ENCODE peak calls at places on chromosome 1, in four cellular contexts. One of them, this sample, is unnamed.

GRCh38 chr1:233609926-233610325 is 4.0 kb upstream of the KCNK1 start:
- DNase-seq in SK-N-DZ: no peak
- DNase-seq in fibroblast of mammary gland: no peak
- DNase-seq in AML-193: no peak
- DNase-seq in this sample: no peak

GRCh38 chr1:202018476-202019234 is 8.3 kb downstream of the ELF3 start:
- DNase-seq in SK-N-DZ: no peak
- DNase-seq in fibroblast of mammary gland: no peak
- DNase-seq in AML-193: no peak
- DNase-seq in this sample: no peak

GRCh38 chr1:172487550-172487949 is 43.7 kb upstream of the PIGC start:
- DNase-seq in SK-N-DZ: no peak
- DNase-seq in fibroblast of mammary gland: no peak
- DNase-seq in AML-193: no peak
- DNase-seq in this sample: no peak

GRCh38 chr1:212477680-212478466 is 45.2 kb downstream of the NENF start:
- DNase-seq in SK-N-DZ: no peak
- DNase-seq in fibroblast of mammary gland: no peak
- DNase-seq in AML-193: no peak
- DNase-seq in this sample: no peak

GRCh38 chr1:180928272-180929230 is 15.9 kb downstream of the KIAA1614 start:
- DNase-seq in SK-N-DZ: peak; percentile 61
- DNase-seq in fibroblast of mammary gland: no peak
- DNase-seq in AML-193: no peak
- DNase-seq in this sample: no peak

GRCh38 chr1:19460535-19461351 is 24.6 kb downstream of the CAPZB start:
- DNase-seq in SK-N-DZ: no peak
- DNase-seq in fibroblast of mammary gland: peak; percentile 45
- DNase-seq in AML-193: no peak
- DNase-seq in this sample: no peak

GRCh38 chr1:156574039-156574633 is 1.8 kb upstream of the IQGAP3 start:
- DNase-seq in SK-N-DZ: no peak
- DNase-seq in fibroblast of mammary gland: no peak
- DNase-seq in AML-193: no peak
- DNase-seq in this sample: no peak

GRCh38 chr1:15579683-15580047 is 5.2 kb downstream of the AGMAT start:
- DNase-seq in SK-N-DZ: no peak
- DNase-seq in fibroblast of mammary gland: no peak
- DNase-seq in AML-193: no peak
- DNase-seq in this sample: no peak

GRCh38 chr1:2886631-2887030 is 85.1 kb upstream of the TTC34 start:
- DNase-seq in SK-N-DZ: no peak
- DNase-seq in fibroblast of mammary gland: no peak
- DNase-seq in AML-193: no peak
- DNase-seq in this sample: no peak

GRCh38 chr1:86976664-86977063 is 62.2 kb downstream of the HS2ST1 start:
- DNase-seq in SK-N-DZ: no peak
- DNase-seq in fibroblast of mammary gland: no peak
- DNase-seq in AML-193: no peak
- DNase-seq in this sample: no peak

GRCh38 chr1:15739745-15740144 is 2.6 kb upstream of the TMEM82 start:
- DNase-seq in SK-N-DZ: no peak
- DNase-seq in fibroblast of mammary gland: no peak
- DNase-seq in AML-193: no peak
- DNase-seq in this sample: no peak

GRCh38 chr1:222171005-222171404 is 376.9 kb downstream of the HHIPL2 start:
- DNase-seq in SK-N-DZ: peak; percentile 38
- DNase-seq in fibroblast of mammary gland: peak; percentile 76
- DNase-seq in AML-193: peak; percentile 3
- DNase-seq in this sample: peak; percentile 48

GRCh38 chr1:31040038-31040437 is 25.5 kb downstream of the PUM1 start:
- DNase-seq in SK-N-DZ: no peak
- DNase-seq in fibroblast of mammary gland: no peak
- DNase-seq in AML-193: no peak
- DNase-seq in this sample: no peak

GRCh38 chr1:176073524-176074157 is 133.4 kb downstream of the COP1 start:
- DNase-seq in SK-N-DZ: peak; percentile 76
- DNase-seq in fibroblast of mammary gland: peak; percentile 78
- DNase-seq in AML-193: peak; percentile 33
- DNase-seq in this sample: peak; percentile 55

GRCh38 chr1:167278497-167278896 is 57.8 kb downstream of the POU2F1 start:
- DNase-seq in SK-N-DZ: no peak
- DNase-seq in fibroblast of mammary gland: no peak
- DNase-seq in AML-193: no peak
- DNase-seq in this sample: no peak

GRCh38 chr1:30382496-30382895 is 340.9 kb downstream of the MATN1 start:
- DNase-seq in SK-N-DZ: no peak
- DNase-seq in fibroblast of mammary gland: no peak
- DNase-seq in AML-193: no peak
- DNase-seq in this sample: no peak

GRCh38 chr1:155979525-155980343 is 1.4 kb upstream of the ARHGEF2 start:
- DNase-seq in SK-N-DZ: no peak
- DNase-seq in fibroblast of mammary gland: no peak
- DNase-seq in AML-193: no peak
- DNase-seq in this sample: peak; percentile 64

GRCh38 chr1:99814373-99814900 is 35.7 kb upstream of the AGL start:
- DNase-seq in SK-N-DZ: no peak
- DNase-seq in fibroblast of mammary gland: no peak
- DNase-seq in AML-193: no peak
- DNase-seq in this sample: no peak

GRCh38 chr1:235945775-235946565 is 79.3 kb upstream of the LYST start:
- DNase-seq in SK-N-DZ: no peak
- DNase-seq in fibroblast of mammary gland: no peak
- DNase-seq in AML-193: peak; percentile 84
- DNase-seq in this sample: no peak

GRCh38 chr1:109312978-109313775 is 6.4 kb upstream of the MYBPHL start:
- DNase-seq in SK-N-DZ: no peak
- DNase-seq in fibroblast of mammary gland: peak; percentile 34
- DNase-seq in AML-193: peak; percentile 64
- DNase-seq in this sample: no peak

GRCh38 chr1:12630946-12631540 is 12.8 kb upstream of the AADACL4 start:
- DNase-seq in SK-N-DZ: no peak
- DNase-seq in fibroblast of mammary gland: peak; percentile 43
- DNase-seq in AML-193: peak; percentile 19
- DNase-seq in this sample: no peak

GRCh38 chr1:152118915-152119314 is 3.7 kb upstream of the TCHH start:
- DNase-seq in SK-N-DZ: no peak
- DNase-seq in fibroblast of mammary gland: no peak
- DNase-seq in AML-193: no peak
- DNase-seq in this sample: no peak

GRCh38 chr1:228212415-228212965 is 4.6 kb downstream of the OBSCN start:
- DNase-seq in SK-N-DZ: no peak
- DNase-seq in fibroblast of mammary gland: no peak
- DNase-seq in AML-193: no peak
- DNase-seq in this sample: no peak

GRCh38 chr1:180540697-180541594 is 17.8 kb upstream of the OVAAL start:
- DNase-seq in SK-N-DZ: no peak
- DNase-seq in fibroblast of mammary gland: peak; percentile 53
- DNase-seq in AML-193: no peak
- DNase-seq in this sample: peak; percentile 42